ENCODE peak calls at places on chromosome 15, in six cellular contexts. F, G, P, W, S and A are unnamed samples.

GRCh38 chr15:90376789-90377188 is 11.3 kb upstream of the IQGAP1 start:
- DNase-seq in F (no peak), G (no peak), P (no peak), W (no peak), S (peak), A (no peak)

GRCh38 chr15:77021803-77022381 is 27.0 kb downstream of the PSTPIP1 start:
- DNase-seq in F (no peak), G (peak), P (no peak), W (no peak), S (peak), A (no peak)

GRCh38 chr15:75200765-75201608 is 695 bp upstream of the C15orf39 start:
- DNase-seq in F (peak), G (no peak), P (peak), W (no peak), S (peak), A (peak)

GRCh38 chr15:74383695-74384565 is 16.5 kb upstream of the CYP11A1 start:
- DNase-seq in F (peak), G (no peak), P (no peak), W (no peak), S (no peak), A (peak)

GRCh38 chr15:59104912-59105732 is at the start of gene CCNB2:
- DNase-seq in F (peak), G (peak), P (peak), W (peak), S (peak), A (peak)

GRCh38 chr15:96046620-96047240 is 283.8 kb upstream of the NR2F2 start:
- DNase-seq in F (no peak), G (no peak), P (no peak), W (peak), S (no peak), A (no peak)

GRCh38 chr15:77083381-77084160 is 12.7 kb upstream of the TSPAN3 start:
- DNase-seq in F (peak), G (peak), P (peak), W (no peak), S (no peak), A (no peak)

GRCh38 chr15:49927462-49927861 is 191.6 kb downstream of the ATP8B4 start:
- DNase-seq in F (no peak), G (no peak), P (no peak), W (peak), S (no peak), A (no peak)

GRCh38 chr15:31444844-31445243 is 118.2 kb downstream of the KLF13 start:
- DNase-seq in F (no peak), G (no peak), P (no peak), W (no peak), S (no peak), A (no peak)

GRCh38 chr15:93987068-93987467 is 244.3 kb upstream of the MCTP2 start:
- DNase-seq in F (no peak), G (no peak), P (no peak), W (no peak), S (no peak), A (no peak)

GRCh38 chr15:100878601-100879000 is 1.0 kb upstream of the ALDH1A3 start:
- DNase-seq in F (no peak), G (no peak), P (no peak), W (no peak), S (no peak), A (no peak)

GRCh38 chr15:38438031-38438986 is 15.6 kb upstream of the FAM98B start:
- DNase-seq in F (no peak), G (no peak), P (no peak), W (no peak), S (no peak), A (no peak)

GRCh38 chr15:101019351-101019750 is 100.2 kb downstream of the LRRK1 start:
- DNase-seq in F (no peak), G (no peak), P (peak), W (no peak), S (no peak), A (peak)

GRCh38 chr15:99053380-99054024 is 45.9 kb upstream of the PGPEP1L start:
- DNase-seq in F (no peak), G (peak), P (no peak), W (no peak), S (no peak), A (no peak)

GRCh38 chr15:67100808-67101581 is 35.6 kb downstream of the SMAD3 start:
- DNase-seq in F (no peak), G (peak), P (no peak), W (no peak), S (no peak), A (no peak)

GRCh38 chr15:25884354-25884753 is 21.2 kb upstream of the ATP10A start:
- DNase-seq in F (no peak), G (no peak), P (no peak), W (no peak), S (no peak), A (peak)

GRCh38 chr15:69346112-69346511 is 47.4 kb downstream of the PAQR5 start:
- DNase-seq in F (no peak), G (no peak), P (no peak), W (no peak), S (no peak), A (no peak)

GRCh38 chr15:98421419-98422085 is 226.8 kb upstream of the IGF1R start:
- DNase-seq in F (peak), G (peak), P (peak), W (peak), S (peak), A (no peak)

GRCh38 chr15:50876260-50876988 is 32.1 kb upstream of the AP4E1 start:
- DNase-seq in F (no peak), G (no peak), P (peak), W (no peak), S (no peak), A (no peak)

GRCh38 chr15:56369234-56369633 is 4.0 kb downstream of the TEX9 start:
- DNase-seq in F (no peak), G (no peak), P (no peak), W (no peak), S (no peak), A (no peak)